ENCODE peak calls at places on chromosomes 12 and 14, in five cellular contexts. D, K, P, S and Z are unnamed samples.

GRCh38 chr12:2944401-2945047 is 14.7 kb upstream of the TEAD4 start:
- DNase-seq in S (peak), D (peak), K (no peak), P (peak), Z (no peak)

GRCh38 chr12:110270125-110270962 is 10.7 kb upstream of the ATP2A2 start:
- DNase-seq in K (no peak), S (no peak), D (no peak), P (peak), Z (no peak)

GRCh38 chr14:31505411-31505810 is 17.6 kb upstream of the GPR33 start:
- DNase-seq in S (no peak), K (no peak), P (no peak), D (no peak), Z (no peak)

GRCh38 chr12:45670339-45671065 is 59.0 kb upstream of the ARID2 start:
- DNase-seq in D (no peak), P (no peak), S (no peak), K (peak), Z (peak)

GRCh38 chr12:122022393-122023338 is 982 bp downstream of the BCL7A start:
- DNase-seq in S (no peak), P (peak), D (peak), K (no peak), Z (no peak)

GRCh38 chr14:69999246-69999645 is 120.0 kb downstream of the SMOC1 start:
- DNase-seq in K (no peak), P (no peak), S (no peak), D (no peak), Z (no peak)

GRCh38 chr12:53500776-53501614 is at the start of gene TARBP2:
- DNase-seq in S (peak), K (peak), D (peak), P (peak), Z (peak)

GRCh38 chr12:57516617-57517153 is 3.6 kb downstream of the DDIT3 start:
- DNase-seq in S (no peak), D (no peak), K (no peak), P (no peak), Z (no peak)

GRCh38 chr12:68839183-68840147 is 31.5 kb downstream of the MDM2 start:
- DNase-seq in K (no peak), P (no peak), D (no peak), S (no peak), Z (no peak)

GRCh38 chr12:13425766-13426165 is 229.2 kb downstream of the EMP1 start:
- DNase-seq in S (no peak), D (no peak), P (no peak), K (no peak), Z (no peak)

GRCh38 chr12:129532707-129533499 is 370.9 kb downstream of the TMEM132D start:
- DNase-seq in D (peak), S (no peak), K (no peak), P (no peak), Z (no peak)

GRCh38 chr14:52325126-52325525 is 11.0 kb downstream of the PTGER2 start:
- DNase-seq in P (no peak), K (no peak), D (no peak), S (no peak), Z (peak)

GRCh38 chr12:76866726-76867125 is 12.1 kb downstream of the CSRP2 start:
- DNase-seq in P (no peak), S (no peak), K (no peak), D (no peak), Z (peak)

GRCh38 chr12:94150483-94151225 is 2.3 kb downstream of the PLXNC1 start:
- DNase-seq in S (no peak), K (no peak), P (no peak), D (peak), Z (no peak)

GRCh38 chr12:54370218-54370730 is 6.0 kb upstream of the GPR84 start:
- DNase-seq in K (no peak), D (peak), S (no peak), P (no peak), Z (no peak)

GRCh38 chr12:50723870-50724269 is 40.0 kb upstream of the ATF1 start:
- DNase-seq in P (no peak), K (no peak), D (no peak), S (no peak), Z (no peak)

GRCh38 chr12:53102883-53103807 is at the start of gene SOAT2:
- DNase-seq in K (no peak), S (no peak), D (peak), P (no peak), Z (peak)

GRCh38 chr12:12474471-12474928 is 88.2 kb downstream of the DUSP16 start:
- DNase-seq in S (no peak), D (no peak), K (no peak), P (no peak), Z (no peak)

GRCh38 chr14:29536886-29537511 is 390.6 kb downstream of the PRKD1 start:
- DNase-seq in P (peak), K (no peak), D (no peak), S (no peak), Z (peak)

GRCh38 chr12:3105690-3106479 is 28.7 kb downstream of the TSPAN9 start:
- DNase-seq in P (no peak), S (no peak), K (no peak), D (no peak), Z (no peak)

GRCh38 chr12:114679942-114680341 is 4.0 kb downstream of the TBX3 start:
- DNase-seq in K (no peak), D (no peak), S (no peak), P (no peak), Z (no peak)

GRCh38 chr12:92294676-92295440 is 149.2 kb upstream of the BTG1 start:
- DNase-seq in S (no peak), K (no peak), P (no peak), D (no peak), Z (no peak)

GRCh38 chr12:66915312-66915904 is 236.5 kb upstream of the GRIP1 start:
- DNase-seq in P (no peak), K (no peak), S (no peak), D (peak), Z (no peak)

GRCh38 chr12:62537544-62537943 is 70.9 kb downstream of the MON2 start:
- DNase-seq in D (no peak), S (no peak), K (no peak), P (no peak), Z (no peak)

GRCh38 chr14:83217492-83217891 is 1683.8 kb upstream of the SEL1L start:
- DNase-seq in S (no peak), P (no peak), K (no peak), D (no peak), Z (no peak)

GRCh38 chr14:65312859-65313258 is 99.7 kb upstream of the FUT8 start:
- DNase-seq in K (no peak), S (no peak), D (no peak), P (no peak), Z (no peak)